ENCODE peak calls at places on chromosome 18, in four cellular contexts. V is IMR-90, I is K562, F is HepG2. Q is an unnamed sample.

GRCh38 chr18:30081122-30081521 is 961.4 kb downstream of the DSC3 start:
- DNase-seq in I (no peak), F (no peak), V (no peak), Q (no peak)

GRCh38 chr18:69626643-69627242 is 226.1 kb downstream of the DOK6 start:
- DNase-seq in I (no peak), V (peak; percentile 4), F (no peak), Q (peak; percentile 0)

GRCh38 chr18:14086459-14087231 is 45.6 kb downstream of the ZNF519 start:
- DNase-seq in F (peak; percentile 50), I (peak; percentile 32), V (peak; percentile 37), Q (peak; percentile 16)

GRCh38 chr18:63186520-63186919 is 133.0 kb downstream of the BCL2 start:
- DNase-seq in F (no peak), I (no peak), V (peak; percentile 3), Q (no peak)

GRCh38 chr18:44093253-44093652 is 587.4 kb upstream of the SETBP1 start:
- DNase-seq in F (no peak), V (no peak), I (no peak), Q (no peak)

GRCh38 chr18:58596265-58596681 is 32.6 kb downstream of the ALPK2 start:
- DNase-seq in I (no peak), F (no peak), V (no peak), Q (no peak)

GRCh38 chr18:37084912-37085311 is 256.0 kb downstream of the KIAA1328 start:
- DNase-seq in F (no peak), I (no peak), V (no peak), Q (no peak)

GRCh38 chr18:79608535-79608934 is 71.1 kb upstream of the CTDP1 start:
- DNase-seq in V (no peak), F (no peak), I (no peak), Q (no peak)

GRCh38 chr18:8400825-8401224 is 208.4 kb upstream of the RAB12 start:
- DNase-seq in F (no peak), I (no peak), V (no peak), Q (no peak)

GRCh38 chr18:23506393-23506792 is 3.1 kb downstream of the RMC1 start:
- DNase-seq in F (no peak), V (no peak), I (no peak), Q (no peak)

GRCh38 chr18:44133483-44133882 is 547.2 kb upstream of the SETBP1 start:
- DNase-seq in V (no peak), I (no peak), F (no peak), Q (no peak)

GRCh38 chr18:37393221-37393828 is 172.3 kb downstream of the CELF4 start:
- DNase-seq in F (no peak), I (no peak), V (no peak), Q (no peak)

GRCh38 chr18:46002934-46003333 is 35.8 kb upstream of the EPG5 start:
- DNase-seq in I (no peak), F (no peak), V (no peak), Q (no peak)

GRCh38 chr18:75107196-75107930 is 101.6 kb downstream of the PTGR3 start:
- DNase-seq in V (no peak), F (no peak), I (no peak), Q (no peak)

GRCh38 chr18:3305933-3306332 is 44.0 kb downstream of the MYL12B start:
- DNase-seq in I (peak; percentile 49), F (no peak), V (peak; percentile 88), Q (no peak)

GRCh38 chr18:2572144-2572682 is 856 bp downstream of the NDC80 start:
- DNase-seq in F (no peak), V (no peak), I (peak; percentile 27), Q (no peak)

GRCh38 chr18:4399929-4400328 is 55.2 kb downstream of the DLGAP1 start:
- DNase-seq in F (no peak), I (no peak), V (no peak), Q (no peak)

GRCh38 chr18:44852818-44853217 is 172.1 kb downstream of the SETBP1 start:
- DNase-seq in F (no peak), I (no peak), V (peak; percentile 1), Q (no peak)

GRCh38 chr18:7902399-7902839 is 335.3 kb downstream of the PTPRM start:
- DNase-seq in V (peak; percentile 99), F (no peak), I (no peak), Q (peak; percentile 55)

GRCh38 chr18:2797951-2798350 is 48.9 kb upstream of the EMILIN2 start:
- DNase-seq in I (no peak), F (no peak), V (no peak), Q (no peak)

GRCh38 chr18:36442717-36443116 is 145.2 kb downstream of the FHOD3 start:
- DNase-seq in F (no peak), I (no peak), V (no peak), Q (no peak)

GRCh38 chr18:59383831-59384230 is 24.8 kb upstream of the LMAN1 start:
- DNase-seq in I (no peak), V (no peak), F (no peak), Q (no peak)

GRCh38 chr18:5414546-5414945 is 119.0 kb upstream of the ZBTB14 start:
- DNase-seq in F (no peak), V (no peak), I (no peak), Q (no peak)

GRCh38 chr18:68466714-68467113 is 248.2 kb downstream of the TMX3 start:
- DNase-seq in F (no peak), I (no peak), V (peak; percentile 9), Q (no peak)

GRCh38 chr18:12922266-12922665 is 25.5 kb upstream of the SEH1L start:
- DNase-seq in V (no peak), F (no peak), I (no peak), Q (no peak)

GRCh38 chr18:51997129-51997528 is 342.9 kb upstream of the DCC start:
- DNase-seq in I (no peak), F (no peak), V (no peak), Q (no peak)

GRCh38 chr18:65422544-65423136 is 328.2 kb upstream of the CDH7 start:
- DNase-seq in I (no peak), F (no peak), V (no peak), Q (no peak)

GRCh38 chr18:43248610-43249249 is 28.6 kb downstream of the SYT4 start:
- DNase-seq in I (no peak), V (no peak), F (no peak), Q (no peak)

GRCh38 chr18:14907420-14907819 is 159.4 kb downstream of the ANKRD30B start:
- DNase-seq in V (no peak), I (no peak), F (no peak), Q (no peak)

GRCh38 chr18:34787931-34788532 is 77.9 kb downstream of the DTNA start:
- DNase-seq in F (peak; percentile 60), V (peak; percentile 69), I (peak; percentile 52), Q (peak; percentile 25)

GRCh38 chr18:32293107-32293506 is 103.3 kb downstream of the MEP1B start:
- DNase-seq in F (no peak), V (no peak), I (no peak), Q (no peak)

GRCh38 chr18:32286749-32287148 is 96.9 kb downstream of the MEP1B start:
- DNase-seq in I (no peak), F (no peak), V (no peak), Q (no peak)

GRCh38 chr18:32287249-32287648 is 97.4 kb downstream of the MEP1B start:
- DNase-seq in F (no peak), I (no peak), V (no peak), Q (no peak)

GRCh38 chr18:32287873-32288272 is 98.0 kb downstream of the MEP1B start:
- DNase-seq in I (no peak), F (no peak), V (no peak), Q (no peak)

GRCh38 chr18:32289480-32290075 is 99.7 kb downstream of the MEP1B start:
- DNase-seq in V (peak; percentile 72), F (peak; percentile 66), I (peak; percentile 44), Q (peak; percentile 58)
- TF ChIP-seq CEBPB in V (no peak), F (no peak), I (no peak), Q (no peak)

GRCh38 chr18:55419939-55420664 is 167.9 kb downstream of the TCF4 start:
- DNase-seq in I (no peak), F (no peak), V (no peak), Q (no peak)
- TF ChIP-seq RFX5 in I (no peak), F (no peak), V (no peak), Q (no peak)

GRCh38 chr18:70907673-70908072 is 618.8 kb downstream of the SOCS6 start:
- DNase-seq in V (no peak), I (no peak), F (no peak), Q (peak; percentile 58)
- TF ChIP-seq CEBPB in V (no peak), I (no peak), F (no peak), Q (peak; percentile 12)

GRCh38 chr18:49155410-49155809 is 204.6 kb upstream of the SMAD7 start:
- DNase-seq in F (no peak), I (no peak), V (no peak), Q (no peak)

GRCh38 chr18:49149011-49149410 is 198.2 kb upstream of the SMAD7 start:
- DNase-seq in V (no peak), F (no peak), I (no peak), Q (no peak)

GRCh38 chr18:49155857-49156256 is 205.1 kb upstream of the SMAD7 start:
- DNase-seq in V (no peak), I (no peak), F (no peak), Q (no peak)

GRCh38 chr18:49152885-49153284 is 202.1 kb upstream of the SMAD7 start:
- DNase-seq in I (no peak), V (no peak), F (no peak), Q (no peak)

DNA sequence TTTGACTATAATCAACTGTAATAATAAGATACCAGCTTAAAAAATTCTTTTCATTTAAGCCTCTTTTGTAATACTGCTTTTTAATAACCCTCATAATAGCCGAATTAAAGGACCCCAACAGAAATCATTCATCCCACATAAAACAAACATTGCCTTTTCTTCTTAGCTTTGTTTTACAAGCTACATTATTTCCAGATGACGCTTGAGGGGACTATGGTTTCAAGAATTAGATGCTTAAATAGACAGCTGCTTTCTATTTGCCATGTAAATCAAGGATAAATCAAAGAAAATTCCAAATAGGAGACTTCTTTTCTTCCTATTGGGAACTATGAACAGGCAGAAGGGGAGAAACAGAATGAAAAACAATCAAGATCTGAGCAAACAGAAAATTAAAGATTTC is 200.7 kb upstream of the SMAD7 start:
- DNase-seq in I (no peak), F (no peak), V (no peak), Q (no peak)
- TF ChIP-seq RFX5 in I (no peak), F (no peak), V (no peak), Q (no peak)

GRCh38 chr18:61702007-61702406 is 190.8 kb downstream of the RNF152 start:
- DNase-seq in V (peak; percentile 89), F (no peak), I (no peak), Q (no peak)
- TF ChIP-seq CEBPB in V (no peak), F (no peak), I (no peak), Q (no peak)

DNA sequence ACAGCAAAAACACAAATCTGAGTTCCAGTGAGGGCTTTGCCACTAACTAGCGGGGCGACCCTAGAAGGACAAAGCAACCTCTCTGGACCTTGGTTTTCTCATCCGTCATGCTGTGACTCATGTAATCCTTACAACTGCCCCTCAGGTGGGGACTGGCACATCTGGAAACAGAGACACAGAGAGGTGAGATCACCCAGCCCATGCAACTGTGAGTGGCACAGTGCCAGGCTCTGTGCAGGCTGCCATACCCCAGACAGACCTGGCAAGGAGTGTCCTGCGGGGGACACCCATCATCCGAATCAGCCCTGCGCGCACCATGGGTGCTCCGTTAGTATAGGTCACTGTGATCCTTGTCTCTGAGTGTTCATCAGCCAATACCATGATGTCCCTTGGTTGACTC is 198.3 kb downstream of the SMAD7 start:
- DNase-seq in V (no peak), F (no peak), I (no peak), Q (no peak)
- TF ChIP-seq RFX5 in V (no peak), F (no peak), I (no peak), Q (no peak)

GRCh38 chr18:808502-808901 is 3.5 kb downstream of the YES1 start:
- DNase-seq in F (no peak), I (no peak), V (no peak), Q (no peak)
- TF ChIP-seq CEBPB in F (no peak), I (no peak), V (no peak), Q (no peak)

GRCh38 chr18:10726198-10727068 is 200.6 kb downstream of the NAPG start:
- DNase-seq in V (no peak), F (no peak), I (no peak), Q (no peak)
- TF ChIP-seq RFX5 in V (no peak), F (no peak), I (no peak), Q (no peak)